ENCODE peak calls at places on chromosomes 1 and 21, in four cellular contexts. R is K562, A is HepG2, E is H1. F is an unnamed sample.

GRCh38 chr1:33468559-33468958 is 3.9 kb upstream of the ZSCAN20 start:
- DNase-seq in E (no peak), R (no peak), A (no peak), F (no peak)

GRCh38 chr1:94820918-94821317 is 761 bp downstream of the SLC44A3 start:
- DNase-seq in E (no peak), A (no peak), R (no peak), F (no peak)

GRCh38 chr1:236774926-236775325 is 20.2 kb upstream of the MTR start:
- DNase-seq in E (no peak), A (peak; percentile 24), R (no peak), F (no peak)

GRCh38 chr21:42590431-42591131 is 62.8 kb upstream of the PDE9A start:
- DNase-seq in R (no peak), E (no peak), A (no peak), F (no peak)

GRCh38 chr1:94579876-94580294 is 38.3 kb upstream of the F3 start:
- DNase-seq in E (peak; percentile 41), R (peak; percentile 23), A (peak; percentile 58), F (peak; percentile 26)

GRCh38 chr1:20355828-20356735 is 65.4 kb downstream of the VWA5B1 start:
- DNase-seq in A (no peak), E (no peak), R (no peak), F (no peak)

GRCh38 chr1:8362701-8363101 is 44.8 kb downstream of the SLC45A1 start:
- DNase-seq in E (no peak), A (no peak), R (no peak), F (no peak)

GRCh38 chr1:38046333-38046883 is at the start of gene POU3F1:
- DNase-seq in R (peak; percentile 70), A (no peak), E (no peak), F (no peak)

GRCh38 chr1:6419803-6420593 is at the start of gene HES2:
- DNase-seq in R (peak; percentile 95), E (no peak), A (no peak), F (peak; percentile 59)

GRCh38 chr1:25806418-25806817 is 6.4 kb downstream of the SELENON start:
- DNase-seq in E (no peak), R (no peak), A (no peak), F (no peak)

GRCh38 chr21:44880762-44881585 is 7.5 kb upstream of the PTTG1IP start:
- DNase-seq in E (no peak), R (no peak), A (peak; percentile 70), F (no peak)

GRCh38 chr1:116164056-116164889 is 53.1 kb downstream of the MAB21L3 start:
- DNase-seq in E (no peak), A (no peak), R (no peak), F (no peak)

GRCh38 chr1:169108897-169109560 is 2.5 kb downstream of the ATP1B1 start:
- DNase-seq in E (no peak), A (peak; percentile 71), R (no peak), F (no peak)

GRCh38 chr1:234408757-234409156 is 35.5 kb downstream of the COA6 start:
- DNase-seq in R (no peak), A (no peak), E (no peak), F (no peak)

GRCh38 chr1:228350831-228351781 is 55.5 kb downstream of the TRIM11 start:
- DNase-seq in A (no peak), E (no peak), R (no peak), F (peak; percentile 9)

DNA sequence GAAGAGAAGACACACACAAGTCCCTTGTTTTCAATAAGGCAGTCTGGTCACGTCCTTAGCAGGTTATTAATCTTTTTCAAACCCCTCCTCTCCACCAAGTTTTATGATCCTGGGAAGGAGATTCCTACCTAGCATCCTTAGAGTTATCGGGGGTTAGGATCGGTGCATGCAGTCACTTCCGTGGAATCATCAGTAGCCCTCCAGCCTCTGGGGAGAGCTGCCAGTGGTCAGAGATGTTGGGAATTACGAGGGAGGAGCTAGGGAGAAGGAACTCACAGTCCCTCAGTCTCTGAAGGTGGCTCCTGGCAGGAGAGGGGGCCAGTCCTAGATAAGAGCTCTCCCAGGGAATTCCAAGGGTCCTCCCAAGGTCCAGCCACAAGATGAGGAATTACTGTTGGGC is 57.7 kb upstream of the ATP5PO start:
- DNase-seq in A (no peak), E (no peak), R (no peak), F (no peak)
- TF ChIP-seq ATF2 in A (no peak), E (no peak), R (no peak), F (no peak)

GRCh38 chr1:10598088-10598712 is 123.5 kb downstream of the PEX14 start:
- DNase-seq in R (no peak), E (no peak), A (no peak), F (no peak)

GRCh38 chr1:10597492-10597891 is 122.7 kb downstream of the PEX14 start:
- DNase-seq in E (no peak), A (no peak), R (no peak), F (no peak)

GRCh38 chr1:10601342-10602060 is 126.8 kb downstream of the PEX14 start:
- DNase-seq in E (no peak), R (no peak), A (no peak), F (no peak)

GRCh38 chr1:10596780-10597179 is 122.0 kb downstream of the PEX14 start:
- DNase-seq in A (no peak), E (no peak), R (no peak), F (no peak)

DNA sequence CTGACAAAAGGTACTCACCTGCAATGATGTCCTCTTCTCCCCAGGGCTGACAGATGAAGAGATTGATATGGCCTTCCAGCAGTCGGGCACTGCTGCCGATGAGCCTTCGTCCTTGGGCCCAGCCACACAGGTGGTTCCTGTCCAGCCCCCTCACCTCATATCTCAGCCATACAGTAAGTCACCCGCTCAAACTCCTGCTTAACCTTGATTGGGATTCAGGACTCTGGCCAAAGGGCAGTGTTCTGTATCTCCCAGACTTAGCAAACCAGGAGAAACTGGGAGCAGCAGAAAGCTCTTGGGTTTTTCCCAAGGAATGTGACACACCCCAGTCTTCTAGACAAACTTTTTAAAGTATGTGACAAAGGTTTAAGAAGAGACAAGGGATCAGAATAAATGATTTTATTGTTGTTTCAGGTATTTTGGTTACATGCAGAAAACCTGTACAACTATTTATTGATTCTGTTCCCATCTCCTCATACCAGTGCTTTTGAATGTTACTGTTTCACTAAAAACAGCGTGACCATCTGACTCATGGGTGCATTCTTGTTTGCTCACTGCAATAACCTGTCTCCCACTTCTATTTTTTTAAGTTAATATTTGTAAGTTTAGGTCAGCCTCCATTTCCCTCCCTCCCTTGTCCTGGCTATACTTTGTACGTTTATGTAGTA is 124.6 kb downstream of the PEX14 start:
- DNase-seq in R (no peak), A (peak; percentile 87), E (no peak), F (no peak)
- TF ChIP-seq JUN in R (no peak), A (peak; percentile 49), E (no peak), F (no peak)

DNA sequence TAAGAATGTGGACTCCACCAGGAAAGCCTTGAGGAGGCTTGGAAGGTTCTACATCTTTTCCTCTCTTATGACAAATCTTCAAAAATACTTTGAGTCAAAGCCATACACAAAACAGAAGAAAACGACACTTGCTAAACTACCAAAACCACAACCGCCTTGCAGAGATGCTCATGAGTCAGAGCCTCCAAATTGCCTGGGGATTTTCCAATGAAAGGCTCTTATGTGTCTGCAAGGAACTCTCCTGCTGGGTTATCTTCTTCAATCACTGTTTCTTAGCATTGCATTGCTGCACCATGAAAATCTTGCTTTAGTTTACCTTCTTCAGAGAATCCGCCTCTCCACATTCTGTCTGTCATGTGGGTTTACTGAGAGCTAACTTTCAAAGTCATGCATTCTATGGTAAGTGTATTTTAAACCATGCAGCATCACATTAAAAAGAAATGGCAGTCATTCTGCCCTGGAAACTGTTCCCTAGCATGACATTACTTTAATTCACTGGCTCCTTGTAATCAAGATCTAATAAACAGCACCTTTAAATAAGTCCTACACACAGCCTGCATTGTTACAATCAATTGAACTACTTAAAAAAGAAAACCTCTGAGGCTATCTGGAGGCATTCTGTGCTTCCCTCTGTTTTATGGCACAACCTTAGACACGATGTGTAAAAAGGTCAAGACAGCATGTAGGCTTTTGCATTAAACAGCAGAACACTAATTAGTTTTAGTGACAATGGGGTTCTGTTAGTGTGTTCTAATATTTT is 210.0 kb upstream of the FOXD3 start:
- DNase-seq in R (no peak), E (peak; percentile 17), A (no peak), F (no peak)
- TF ChIP-seq ATF2 in R (no peak), E (no peak), A (no peak), F (no peak)

DNA sequence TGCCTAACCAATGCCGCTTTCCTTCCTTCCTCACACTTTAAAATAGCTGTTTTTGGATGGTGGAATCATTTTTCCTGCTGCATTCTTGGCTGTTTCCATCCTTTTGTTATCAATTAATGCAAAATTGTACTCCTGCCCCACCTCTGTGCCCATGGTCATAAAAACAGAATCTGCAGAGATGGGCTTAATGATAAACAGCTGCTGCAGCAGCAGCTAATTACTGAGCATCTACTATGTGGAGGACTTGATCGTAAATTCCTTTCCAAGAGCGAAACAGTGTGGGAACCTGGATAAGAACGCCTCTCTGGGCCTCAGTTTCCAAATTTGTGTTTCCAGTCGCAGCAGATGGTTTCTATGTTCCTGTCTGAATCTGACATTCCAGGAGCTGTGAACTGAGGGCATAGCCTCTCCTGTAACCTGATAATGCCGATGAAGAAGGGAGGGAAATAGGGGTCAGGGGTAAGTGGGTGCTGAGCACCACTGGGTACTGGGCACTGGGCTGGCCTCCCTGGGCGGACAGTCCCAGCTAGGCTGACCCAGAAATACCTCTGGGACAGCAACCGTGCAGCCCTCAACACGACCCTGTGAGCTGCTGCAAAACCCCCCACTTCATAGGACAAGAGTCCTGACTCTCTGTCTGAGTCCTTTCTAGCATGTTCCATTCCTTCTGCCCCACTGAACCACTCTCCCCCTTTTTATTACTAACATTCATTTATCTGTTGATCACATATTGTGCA is 121.7 kb downstream of the DMRTB1 start:
- DNase-seq in R (no peak), E (no peak), A (no peak), F (no peak)
- TF ChIP-seq JUN in R (no peak), E (no peak), A (no peak), F (no peak)

DNA sequence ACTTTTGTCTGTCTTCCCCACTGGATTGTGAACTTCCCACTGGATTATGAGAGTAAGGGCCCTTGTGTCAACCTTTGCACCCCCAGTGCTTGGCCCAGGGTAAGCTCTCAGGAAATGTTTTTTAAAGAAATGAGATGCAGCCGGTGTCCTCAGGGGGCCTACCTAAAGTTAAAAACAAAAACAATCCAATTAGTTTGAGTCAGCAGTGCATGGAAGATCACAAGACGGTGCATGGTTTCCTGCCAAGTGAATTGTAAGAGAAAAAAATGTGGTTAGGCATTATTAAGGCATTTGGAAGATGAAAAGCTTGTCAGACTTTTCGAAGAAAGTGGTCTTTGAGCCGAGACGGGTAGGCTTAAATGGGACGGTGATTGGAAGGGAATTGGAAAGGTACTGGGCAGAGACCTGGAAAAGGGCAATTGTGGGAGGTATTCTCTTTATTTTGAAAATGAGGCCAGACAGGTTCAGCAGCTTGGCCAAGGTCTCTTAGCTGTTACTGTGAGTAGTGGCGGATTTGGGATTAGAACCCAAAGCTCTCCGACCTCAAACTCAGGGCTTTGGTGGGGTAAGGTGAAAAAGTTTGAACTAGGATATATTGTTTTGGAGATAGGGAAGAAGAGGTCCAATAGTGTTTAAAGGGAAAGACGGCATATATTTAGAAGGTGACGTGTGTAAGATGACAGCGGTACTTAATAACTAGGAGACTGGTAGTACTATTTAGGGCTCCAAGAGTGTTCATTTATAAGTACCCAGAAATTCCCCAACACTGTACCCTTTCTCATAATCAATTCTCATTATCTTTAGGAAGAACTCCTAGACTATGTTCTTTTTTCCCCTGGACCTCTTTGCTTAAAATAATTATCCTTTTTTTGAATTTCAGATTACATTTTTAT is 1.2 kb downstream of the LYPLAL1 start:
- DNase-seq in R (peak; percentile 17), E (no peak), A (peak; percentile 49), F (no peak)
- TF ChIP-seq ATF2 in R (no peak), E (no peak), A (peak; percentile 13), F (no peak)

F was measured in WTC11.